ENCODE peak calls at places on chromosomes 11 and 22, in five cellular contexts. C, A, V, O and D are unnamed samples. For H3K79me2, the result is how much of the 10 kb centered on the place peaks cover.

GRCh38 chr11:129402196-129402595 is 26.5 kb downstream of the BARX2 start:
- DNase-seq in C (no peak), A (no peak), V (no peak), O (no peak), D (no peak)

GRCh38 chr11:119155733-119156492 is 7.1 kb downstream of the ABCG4 start:
- DNase-seq in C (peak), A (peak), V (peak), O (no peak), D (peak)

GRCh38 chr11:102007567-102008437 is 39.4 kb upstream of the CFAP300 start:
- DNase-seq in C (peak), A (peak), V (no peak), O (peak), D (peak)

GRCh38 chr22:44393066-44393465 is 80.3 kb upstream of the SHISAL1 start:
- DNase-seq in C (no peak), A (no peak), V (peak), O (no peak), D (no peak)

GRCh38 chr11:103649401-103649895 is 387.0 kb upstream of the DDI1 start:
- DNase-seq in C (no peak), A (no peak), V (no peak), O (no peak), D (no peak)

GRCh38 chr11:64000026-64000739 is 13.9 kb downstream of the OTUB1 start:
- DNase-seq in C (no peak), A (peak), V (peak), O (peak), D (peak)

GRCh38 chr22:37137903-37138665 is 11.6 kb downstream of the IL2RB start:
- DNase-seq in C (no peak), A (no peak), V (no peak), O (no peak), D (no peak)

GRCh38 chr22:32462452-32462851 is 1.8 kb downstream of the BPIFC start:
- DNase-seq in C (no peak), A (no peak), V (no peak), O (no peak), D (no peak)

GRCh38 chr22:44567846-44568493 is 69.9 kb upstream of the RTL6 start:
- DNase-seq in C (peak), A (peak), V (peak), O (peak), D (peak)

GRCh38 chr22:31577711-31578110 is 81.4 kb downstream of the SFI1 start:
- DNase-seq in C (no peak), A (no peak), V (no peak), O (no peak), D (no peak)

GRCh38 chr22:27228771-27229170 is 571.4 kb downstream of the MIAT start:
- DNase-seq in C (no peak), A (no peak), V (no peak), O (no peak), D (no peak)

GRCh38 chr11:117582491-117582890 is 214.5 kb downstream of the DSCAML1 start:
- DNase-seq in C (no peak), A (no peak), V (no peak), O (no peak), D (no peak)

GRCh38 chr11:32792111-32792947 is 2.1 kb downstream of the CCDC73 start:
- DNase-seq in C (peak), A (peak), V (no peak), O (no peak), D (peak)

GRCh38 chr11:17673951-17674350 is 45.4 kb upstream of the MYOD1 start:
- DNase-seq in C (no peak), A (peak), V (no peak), O (peak), D (no peak)

GRCh38 chr11:65650547-65651338 is 12.0 kb downstream of the RELA start:
- DNase-seq in C (no peak), A (no peak), V (peak), O (no peak), D (no peak)

GRCh38 chr22:46081831-46082210 is 68.5 kb upstream of the PPARA start:
- DNase-seq in C (no peak), A (no peak), V (no peak), O (peak), D (no peak)

GRCh38 chr11:73330569-73331093 is 22.6 kb downstream of the ARHGEF17 start:
- DNase-seq in C (no peak), A (peak), V (no peak), O (peak), D (no peak)

GRCh38 chr22:35900483-35901168 is 128.0 kb downstream of the RBFOX2 start:
- DNase-seq in C (peak), A (peak), V (no peak), O (peak), D (no peak)

DNA sequence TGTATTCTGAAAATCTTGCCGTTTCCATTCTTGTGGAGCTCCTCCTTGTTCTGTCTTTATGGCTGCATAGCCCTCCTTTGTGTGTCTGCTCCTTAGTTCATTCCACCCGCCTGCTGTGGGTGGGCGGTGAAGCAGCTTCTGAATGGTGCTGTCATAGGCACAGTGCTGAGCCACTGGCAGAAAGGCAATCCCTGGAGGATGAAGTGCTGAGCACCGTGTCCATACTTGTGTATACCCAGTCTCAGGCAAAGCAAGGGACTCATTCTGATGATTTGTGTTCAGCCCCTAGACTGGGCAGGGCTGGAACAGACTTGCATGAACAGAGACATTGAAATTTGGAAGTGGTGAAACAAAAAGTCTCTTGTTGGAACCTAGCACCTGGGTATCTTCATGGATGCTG is 134.9 kb downstream of the MYO18B start:
- DNase-seq in C (no peak), A (no peak), V (no peak), O (no peak), D (peak)
- H3K79me2 ChIP-seq in C (under half), A (under half), V (under half), O (under half), D (under half)

GRCh38 chr11:120574881-120575280 is 63.3 kb downstream of the GRIK4 start:
- DNase-seq in C (no peak), A (no peak), V (no peak), O (peak), D (no peak)

GRCh38 chr11:120576606-120577005 is 65.1 kb downstream of the GRIK4 start:
- DNase-seq in C (no peak), A (no peak), V (no peak), O (no peak), D (no peak)

GRCh38 chr11:120577041-120577440 is 65.5 kb downstream of the GRIK4 start:
- DNase-seq in C (no peak), A (no peak), V (no peak), O (no peak), D (no peak)

GRCh38 chr11:120573756-120574354 is 62.3 kb downstream of the GRIK4 start:
- DNase-seq in C (no peak), A (no peak), V (no peak), O (peak), D (no peak)

GRCh38 chr11:120575461-120575860 is 63.9 kb downstream of the GRIK4 start:
- DNase-seq in C (no peak), A (no peak), V (no peak), O (no peak), D (no peak)
- H3K79me2 ChIP-seq in C (under half), A (under half), V (under half), O (under half), D (under half)

DNA sequence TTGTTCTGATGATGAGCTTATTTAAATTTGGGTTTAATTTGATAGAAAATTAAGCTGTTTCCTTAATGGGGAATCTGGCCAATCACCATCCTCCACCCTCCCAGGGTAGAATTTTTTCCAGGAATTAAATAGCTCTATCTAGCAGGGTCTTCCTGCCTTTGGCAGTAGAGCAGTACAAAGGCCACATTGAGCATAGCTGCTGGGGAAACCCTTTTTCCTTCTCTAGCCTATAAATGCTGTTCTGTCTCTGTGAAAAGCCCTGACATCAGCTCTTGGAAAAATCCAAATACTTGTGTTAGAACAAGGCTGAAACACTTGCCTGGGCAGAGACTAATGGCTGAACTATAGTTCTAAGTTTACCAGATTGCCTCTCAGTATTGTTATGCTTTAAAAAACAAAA is 55.1 kb downstream of the ARHGEF12 start:
- DNase-seq in C (no peak), A (no peak), V (no peak), O (no peak), D (no peak)
- H3K79me2 ChIP-seq in C (half or more), A (half or more), V (under half), O (half or more), D (under half)

GRCh38 chr11:61766353-61766841 is 14.0 kb downstream of the MYRF start:
- DNase-seq in C (no peak), A (no peak), V (no peak), O (peak), D (no peak)

GRCh38 chr11:61768376-61769076 is 16.1 kb downstream of the MYRF start:
- DNase-seq in C (no peak), A (no peak), V (no peak), O (no peak), D (no peak)

GRCh38 chr11:61763930-61764605 is 11.6 kb downstream of the MYRF start:
- DNase-seq in C (no peak), A (no peak), V (no peak), O (no peak), D (no peak)

GRCh38 chr11:61764606-61765260 is 12.3 kb downstream of the MYRF start:
- DNase-seq in C (no peak), A (no peak), V (no peak), O (no peak), D (no peak)

GRCh38 chr11:61765550-61766253 is 13.3 kb downstream of the MYRF start:
- DNase-seq in C (no peak), A (no peak), V (no peak), O (no peak), D (no peak)
- H3K79me2 ChIP-seq in C (under half), A (under half), V (under half), O (under half), D (under half)

DNA sequence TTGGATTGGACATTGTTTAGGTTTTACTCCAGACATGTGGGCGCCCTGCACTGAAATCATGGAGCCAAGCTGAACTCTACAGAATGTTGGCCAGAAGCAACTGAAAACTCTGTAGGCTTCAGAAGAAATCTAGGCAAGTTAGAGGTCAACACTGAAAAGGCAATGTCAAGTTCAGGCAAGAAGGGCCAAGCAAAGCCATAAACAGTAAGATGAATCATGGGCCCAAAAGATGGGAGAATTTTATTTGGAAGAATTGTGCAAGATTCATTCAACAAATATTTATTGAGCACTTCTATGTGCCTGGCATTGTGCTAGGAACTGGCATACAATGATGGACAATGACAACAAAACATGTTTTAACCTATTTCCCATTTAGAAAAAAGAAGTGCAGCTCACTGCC is 10.9 kb downstream of the HOATZ start:
- DNase-seq in C (no peak), A (no peak), V (no peak), O (no peak), D (no peak)
- H3K79me2 ChIP-seq in C (under half), A (under half), V (under half), O (under half), D (under half)

DNA sequence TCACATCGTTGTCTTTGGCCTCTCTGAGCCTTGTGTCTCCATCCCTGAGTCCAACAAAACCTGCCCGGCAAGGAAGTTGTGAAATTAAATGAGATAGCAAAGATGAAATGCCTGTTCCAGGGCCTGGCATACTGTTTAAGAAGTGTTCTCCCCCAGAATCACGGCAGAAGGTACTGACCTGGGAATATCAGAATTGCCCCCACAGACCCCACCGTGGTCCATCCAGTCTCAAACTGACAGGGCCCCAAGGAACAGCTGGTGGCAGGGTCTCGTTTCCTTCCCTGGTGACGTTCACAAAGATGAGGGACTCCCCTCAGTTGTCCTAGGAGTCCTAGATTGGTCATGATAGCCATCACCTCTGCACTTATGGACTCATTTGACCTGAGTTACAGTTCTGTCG is 1.8 kb downstream of the PRDM11 start:
- DNase-seq in C (no peak), A (no peak), V (peak), O (no peak), D (no peak)
- H3K79me2 ChIP-seq in C (under half), A (under half), V (under half), O (under half), D (under half)